ENCODE peak calls at places on chromosomes 12 and 14, in four cellular contexts. C, B, T and Y are unnamed samples.

GRCh38 chr12:50275545-50275944 is 7.8 kb downstream of the LIMA1 start:
- DNase-seq in T (peak), C (peak), B (no peak), Y (peak)

GRCh38 chr12:96208346-96208745 is 14.2 kb downstream of the ELK3 start:
- DNase-seq in B (peak), T (no peak), C (peak), Y (peak)

GRCh38 chr14:62654641-62655040 is 390.6 kb downstream of the KCNH5 start:
- DNase-seq in C (peak), B (no peak), T (no peak), Y (peak)

GRCh38 chr14:45128963-45129629 is 5.2 kb downstream of the FKBP3 start:
- DNase-seq in T (no peak), C (no peak), B (no peak), Y (no peak)

GRCh38 chr12:102297412-102297811 is 99.8 kb upstream of the PMCH start:
- DNase-seq in C (no peak), T (no peak), B (no peak), Y (no peak)

GRCh38 chr14:89672636-89673279 is 255.7 kb upstream of the FOXN3 start:
- DNase-seq in C (peak), B (no peak), T (no peak), Y (peak)

GRCh38 chr12:71439613-71440392 is at the start of gene LGR5:
- DNase-seq in B (peak), T (no peak), C (peak), Y (peak)

GRCh38 chr14:23539209-23539866 is 12.2 kb downstream of the ZFHX2 start:
- DNase-seq in C (peak), T (no peak), B (no peak), Y (peak)

DNA sequence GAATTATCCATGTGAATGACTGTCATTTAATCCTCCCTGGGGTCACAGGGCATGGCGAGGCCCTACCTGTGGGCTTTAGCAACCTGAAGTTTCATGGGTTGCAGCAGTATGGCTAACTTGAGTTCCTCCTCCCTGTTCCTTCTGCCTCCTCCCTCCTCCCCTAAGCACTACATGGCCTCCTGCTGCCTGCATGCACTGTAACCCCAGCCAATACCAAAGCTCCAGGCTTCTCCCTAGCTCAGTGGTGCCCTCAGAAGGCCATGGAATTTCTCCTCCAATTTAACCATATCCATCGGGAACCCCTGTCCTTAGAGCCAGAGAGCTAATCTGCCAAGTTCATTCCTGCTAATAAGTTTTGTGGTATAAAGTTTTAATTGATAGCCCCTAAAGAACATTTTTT is 95.1 kb downstream of the NT5DC3 start:
- DNase-seq in T (no peak), B (no peak), C (peak), Y (no peak)
- TF ChIP-seq CTCF in T (no peak), B (no peak), C (no peak), Y (no peak)

GRCh38 chr12:6374028-6374780 is 1.2 kb downstream of the SCNN1A start:
- DNase-seq in B (no peak), C (no peak), T (no peak), Y (no peak)

GRCh38 chr12:6374781-6375150 is 597 bp downstream of the SCNN1A start:
- DNase-seq in T (no peak), B (no peak), C (no peak), Y (no peak)

GRCh38 chr12:6370994-6371754 is 4.2 kb downstream of the SCNN1A start:
- DNase-seq in T (peak), C (peak), B (no peak), Y (peak)

GRCh38 chr12:6372403-6373003 is 2.9 kb downstream of the SCNN1A start:
- DNase-seq in T (peak), C (peak), B (peak), Y (peak)

DNA sequence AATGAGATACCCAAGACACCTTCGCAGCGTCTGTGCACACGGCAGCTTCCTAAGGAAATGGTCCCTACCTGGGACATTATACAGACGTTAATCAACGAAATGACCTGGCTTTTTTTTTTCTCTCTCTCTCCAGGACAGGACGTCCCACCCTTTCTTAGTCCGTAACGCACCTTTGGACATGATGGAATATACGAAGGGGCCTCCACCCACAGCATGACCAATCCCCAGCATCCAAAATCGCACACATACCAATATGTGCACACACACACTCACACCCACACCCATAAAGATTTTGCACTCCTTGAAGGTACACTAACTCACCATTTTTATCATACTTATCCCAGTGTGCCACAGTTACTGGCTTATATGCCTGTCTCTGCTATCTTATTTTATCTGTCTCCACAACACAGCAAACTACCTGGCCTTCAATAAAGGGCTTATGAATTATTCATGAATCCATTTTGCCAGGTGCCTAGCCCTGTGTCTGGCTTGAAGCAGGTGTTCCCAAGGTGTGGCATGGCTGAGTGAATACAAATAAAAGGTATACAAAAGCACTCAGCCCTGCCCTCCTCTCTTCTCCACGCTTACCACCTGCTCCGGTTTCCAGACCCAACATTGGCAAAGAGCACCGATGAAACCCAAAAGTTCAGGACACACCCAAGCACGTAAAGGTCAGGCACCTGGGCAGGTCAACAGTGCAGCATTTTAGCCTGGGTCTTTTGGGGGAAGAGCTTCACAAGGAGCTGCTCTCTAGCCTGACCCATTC is 2.2 kb downstream of the SCNN1A start:
- DNase-seq in B (no peak), T (no peak), C (no peak), Y (no peak)
- H3K4me3 ChIP-seq in B (no peak), T (no peak), C (no peak), Y (no peak)

DNA sequence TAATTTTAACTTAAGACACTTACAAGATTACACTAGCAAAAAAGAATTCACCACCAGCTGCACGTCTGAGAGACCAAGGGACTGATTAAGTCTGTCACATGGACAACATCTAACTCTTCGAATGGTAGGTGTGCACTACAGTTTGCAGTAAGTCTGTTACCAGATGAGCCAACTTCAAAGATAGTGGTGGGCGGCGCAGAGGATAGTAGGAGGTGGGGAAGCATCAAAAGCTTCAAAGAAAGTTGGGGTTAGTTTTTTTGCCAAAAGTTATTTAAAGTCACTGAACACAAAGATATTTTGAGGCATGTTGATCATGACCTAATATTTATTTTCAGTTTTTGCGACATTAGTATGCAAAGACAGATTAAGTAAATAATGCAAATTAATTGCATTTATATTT is 327.9 kb downstream of the BMP4 start:
- DNase-seq in B (no peak), C (no peak), T (no peak), Y (no peak)
- TF ChIP-seq CTCF in B (no peak), C (no peak), T (no peak), Y (no peak)

GRCh38 chr12:57631566-57632368 is 1.2 kb downstream of the B4GALNT1 start:
- DNase-seq in B (no peak), T (no peak), C (no peak), Y (peak)
- H3K4me3 ChIP-seq in B (peak), T (no peak), C (peak), Y (peak)

GRCh38 chr12:15011162-15011561 is 38.3 kb downstream of the PDE6H start:
- DNase-seq in B (no peak), T (no peak), C (no peak), Y (no peak)
- TF ChIP-seq CTCF in B (peak), T (no peak), C (no peak), Y (peak)

GRCh38 chr14:99201351-99202073 is 70.5 kb downstream of the BCL11B start:
- DNase-seq in C (no peak), T (no peak), B (no peak), Y (no peak)

GRCh38 chr14:99196310-99196650 is 75.7 kb downstream of the BCL11B start:
- DNase-seq in B (no peak), T (no peak), C (no peak), Y (no peak)

GRCh38 chr14:99200654-99201005 is 71.4 kb downstream of the BCL11B start:
- DNase-seq in B (no peak), C (no peak), T (no peak), Y (no peak)

GRCh38 chr14:99199854-99200653 is 71.9 kb downstream of the BCL11B start:
- DNase-seq in T (no peak), B (peak), C (peak), Y (no peak)

DNA sequence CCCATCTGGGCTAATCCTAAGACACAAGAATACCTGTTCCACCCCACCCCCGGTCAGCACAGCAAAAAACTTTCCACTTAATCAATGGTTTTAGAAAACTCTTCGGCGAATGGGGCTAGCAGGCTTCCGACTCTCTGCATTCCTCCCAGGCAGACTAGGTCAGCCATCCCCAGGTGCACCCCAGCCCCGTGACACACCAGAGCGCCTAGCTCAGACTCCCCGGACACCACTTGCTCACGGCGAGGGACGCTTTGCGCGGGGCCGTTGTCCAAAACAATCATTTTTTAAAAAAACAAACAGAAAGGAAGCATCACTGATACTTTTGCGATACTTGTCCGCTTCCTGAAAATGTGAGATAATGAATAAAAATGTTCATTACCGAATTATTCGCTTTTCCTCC is 73.3 kb downstream of the BCL11B start:
- DNase-seq in T (no peak), B (no peak), C (no peak), Y (no peak)
- H3K4me3 ChIP-seq in T (no peak), B (no peak), C (no peak), Y (no peak)

GRCh38 chr14:96843137-96843536 is 46.0 kb downstream of the VRK1 start:
- DNase-seq in T (no peak), B (no peak), C (no peak), Y (no peak)
- TF ChIP-seq CTCF in T (no peak), B (no peak), C (no peak), Y (no peak)

GRCh38 chr12:47778842-47779241 is 5.8 kb downstream of the SLC48A1 start:
- DNase-seq in B (no peak), T (no peak), C (no peak), Y (no peak)

GRCh38 chr12:47777741-47778558 is 4.9 kb downstream of the SLC48A1 start:
- DNase-seq in C (no peak), T (no peak), B (peak), Y (no peak)

GRCh38 chr12:47781479-47782371 is 8.7 kb downstream of the SLC48A1 start:
- DNase-seq in C (no peak), T (no peak), B (no peak), Y (no peak)

GRCh38 chr12:47779301-47779942 is 6.4 kb downstream of the SLC48A1 start:
- DNase-seq in T (peak), B (peak), C (peak), Y (peak)

GRCh38 chr12:47779943-47780504 is 7.0 kb downstream of the SLC48A1 start:
- DNase-seq in C (no peak), B (no peak), T (no peak), Y (no peak)
- H3K4me3 ChIP-seq in C (no peak), B (no peak), T (no peak), Y (no peak)

DNA sequence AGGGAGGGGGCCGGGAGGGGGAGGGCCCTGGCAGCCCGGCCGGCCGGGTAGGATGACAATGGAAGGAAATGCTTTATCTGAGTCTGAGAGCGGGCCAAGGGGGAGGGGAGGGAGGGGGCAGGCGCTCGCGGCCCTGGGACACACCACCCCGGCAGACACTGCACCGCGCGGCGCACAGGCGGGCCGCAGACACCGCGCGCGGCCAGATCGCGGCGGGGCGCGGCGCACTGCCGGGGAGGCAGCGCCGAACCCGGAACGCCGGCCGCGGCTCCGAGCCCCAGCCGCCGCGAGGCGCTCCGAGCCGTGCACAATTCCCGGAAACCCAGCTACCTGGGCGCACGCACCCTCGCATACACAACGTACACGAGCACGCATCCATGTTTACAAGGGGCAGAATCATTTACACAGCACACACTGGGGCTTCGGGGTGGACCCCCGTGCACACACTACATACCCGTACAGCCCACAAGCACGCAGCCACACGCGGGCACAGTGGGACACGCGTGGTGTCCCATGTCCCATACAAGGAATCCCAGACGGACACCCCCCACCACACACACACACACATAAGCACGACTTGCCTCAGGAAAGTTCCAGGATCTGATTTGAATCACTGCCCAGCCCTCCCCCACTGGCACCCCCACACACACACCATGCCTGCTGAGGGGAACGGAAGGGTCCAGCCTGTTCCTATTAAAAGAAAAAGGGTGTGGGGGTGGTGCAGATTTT is at the start of gene HDAC7:
- DNase-seq in T (peak), C (peak), B (peak), Y (peak)
- TF ChIP-seq CTCF in T (no peak), C (no peak), B (no peak), Y (no peak)